ENCODE peak calls at places on chromosomes 3 and 15, in six cellular contexts. One of them, this sample, is unnamed. For H3K27me3, the result is how much of the 10 kb centered on the place peaks cover.

GRCh38 chr3:65627102-65627501 is 411.6 kb downstream of the MAGI1 start:
- DNase-seq in AG04450: no peak
- DNase-seq in fibroblast of lung: no peak
- DNase-seq in heart right ventricle: no peak
- DNase-seq in PC-9: no peak
- DNase-seq in body of pancreas: no peak
- DNase-seq in this sample: no peak

GRCh38 chr3:112973325-112974177 is 1.4 kb downstream of the CD200R1 start:
- DNase-seq in AG04450: no peak
- DNase-seq in fibroblast of lung: no peak
- DNase-seq in heart right ventricle: no peak
- DNase-seq in PC-9: no peak
- DNase-seq in body of pancreas: no peak
- DNase-seq in this sample: no peak

GRCh38 chr15:29056839-29057450 is 171.2 kb downstream of the APBA2 start:
- DNase-seq in AG04450: no peak
- DNase-seq in fibroblast of lung: no peak
- DNase-seq in heart right ventricle: no peak
- DNase-seq in PC-9: no peak
- DNase-seq in body of pancreas: no peak
- DNase-seq in this sample: no peak

GRCh38 chr15:77538011-77538410 is 94.7 kb downstream of the LINGO1 start:
- DNase-seq in AG04450: no peak
- DNase-seq in fibroblast of lung: no peak
- DNase-seq in heart right ventricle: peak
- DNase-seq in PC-9: no peak
- DNase-seq in body of pancreas: no peak
- DNase-seq in this sample: no peak

GRCh38 chr3:129184396-129184656 is 630 bp upstream of the CNBP start:
- DNase-seq in AG04450: no peak
- DNase-seq in fibroblast of lung: no peak
- DNase-seq in heart right ventricle: peak
- DNase-seq in PC-9: no peak
- DNase-seq in body of pancreas: no peak
- DNase-seq in this sample: no peak

GRCh38 chr3:107496855-107497254 is 25.9 kb upstream of the BBX start:
- DNase-seq in AG04450: no peak
- DNase-seq in fibroblast of lung: no peak
- DNase-seq in heart right ventricle: no peak
- DNase-seq in PC-9: no peak
- DNase-seq in body of pancreas: no peak
- DNase-seq in this sample: no peak

GRCh38 chr15:85789496-85789875 is 5.2 kb downstream of the KLHL25 start:
- DNase-seq in AG04450: no peak
- DNase-seq in fibroblast of lung: no peak
- DNase-seq in heart right ventricle: no peak
- DNase-seq in PC-9: no peak
- DNase-seq in body of pancreas: no peak
- DNase-seq in this sample: no peak

GRCh38 chr15:93223803-93224202 is 134.8 kb upstream of the RGMA start:
- DNase-seq in AG04450: no peak
- DNase-seq in fibroblast of lung: no peak
- DNase-seq in heart right ventricle: no peak
- DNase-seq in PC-9: no peak
- DNase-seq in body of pancreas: no peak
- DNase-seq in this sample: no peak

GRCh38 chr3:153165211-153165815 is 3.3 kb downstream of the RAP2B start:
- DNase-seq in AG04450: no peak
- DNase-seq in fibroblast of lung: peak
- DNase-seq in heart right ventricle: no peak
- DNase-seq in PC-9: no peak
- DNase-seq in body of pancreas: no peak
- DNase-seq in this sample: no peak

GRCh38 chr15:78004919-78005634 is 72.4 kb downstream of the TBC1D2B start:
- DNase-seq in AG04450: peak
- DNase-seq in fibroblast of lung: peak
- DNase-seq in heart right ventricle: peak
- DNase-seq in PC-9: no peak
- DNase-seq in body of pancreas: peak
- DNase-seq in this sample: no peak

GRCh38 chr3:58008140-58009025 is at the start of gene FLNB:
- DNase-seq in AG04450: no peak
- DNase-seq in fibroblast of lung: peak
- DNase-seq in heart right ventricle: peak
- DNase-seq in PC-9: peak
- DNase-seq in body of pancreas: peak
- DNase-seq in this sample: no peak

GRCh38 chr3:123809597-123809996 is 74.5 kb downstream of the MYLK start:
- DNase-seq in AG04450: no peak
- DNase-seq in fibroblast of lung: no peak
- DNase-seq in heart right ventricle: no peak
- DNase-seq in PC-9: no peak
- DNase-seq in body of pancreas: no peak
- DNase-seq in this sample: no peak

GRCh38 chr3:82015241-82015640 is 253.8 kb upstream of the GBE1 start:
- DNase-seq in AG04450: no peak
- DNase-seq in fibroblast of lung: no peak
- DNase-seq in heart right ventricle: no peak
- DNase-seq in PC-9: no peak
- DNase-seq in body of pancreas: no peak
- DNase-seq in this sample: no peak

GRCh38 chr15:91572110-91572509 is 281.4 kb upstream of the SLCO3A1 start:
- DNase-seq in AG04450: no peak
- DNase-seq in fibroblast of lung: peak
- DNase-seq in heart right ventricle: peak
- DNase-seq in PC-9: peak
- DNase-seq in body of pancreas: no peak
- DNase-seq in this sample: no peak

GRCh38 chr15:42138968-42139386 is 17.5 kb downstream of the PLA2G4F start:
- DNase-seq in AG04450: no peak
- DNase-seq in fibroblast of lung: no peak
- DNase-seq in heart right ventricle: no peak
- DNase-seq in PC-9: no peak
- DNase-seq in body of pancreas: no peak
- DNase-seq in this sample: no peak

GRCh38 chr3:113615976-113616375 is 80.5 kb downstream of the USF3 start:
- DNase-seq in AG04450: no peak
- DNase-seq in fibroblast of lung: peak
- DNase-seq in heart right ventricle: peak
- DNase-seq in PC-9: no peak
- DNase-seq in body of pancreas: no peak
- DNase-seq in this sample: no peak

GRCh38 chr3:169619793-169620192 is 43.7 kb downstream of the MECOM start:
- DNase-seq in AG04450: no peak
- DNase-seq in fibroblast of lung: no peak
- DNase-seq in heart right ventricle: no peak
- DNase-seq in PC-9: no peak
- DNase-seq in body of pancreas: no peak
- DNase-seq in this sample: no peak

GRCh38 chr15:50236433-50236832 is 29.1 kb downstream of the HDC start:
- DNase-seq in AG04450: no peak
- DNase-seq in fibroblast of lung: no peak
- DNase-seq in heart right ventricle: no peak
- DNase-seq in PC-9: no peak
- DNase-seq in body of pancreas: no peak
- DNase-seq in this sample: no peak

GRCh38 chr15:22262613-22263020 is 182.3 kb downstream of the OR4M2 start:
- DNase-seq in AG04450: no peak
- DNase-seq in fibroblast of lung: no peak
- DNase-seq in heart right ventricle: no peak
- DNase-seq in PC-9: no peak
- DNase-seq in body of pancreas: no peak
- DNase-seq in this sample: no peak

GRCh38 chr3:47288966-47289910 is 6.5 kb downstream of the KLHL18 start:
- DNase-seq in AG04450: no peak
- DNase-seq in fibroblast of lung: no peak
- DNase-seq in heart right ventricle: no peak
- DNase-seq in PC-9: no peak
- DNase-seq in body of pancreas: no peak
- DNase-seq in this sample: no peak

GRCh38 chr3:194659778-194660177 is 12.2 kb downstream of the LSG1 start:
- DNase-seq in AG04450: no peak
- DNase-seq in fibroblast of lung: no peak
- DNase-seq in heart right ventricle: no peak
- DNase-seq in PC-9: no peak
- DNase-seq in body of pancreas: no peak
- DNase-seq in this sample: no peak

GRCh38 chr15:31551323-31551722 is 224.7 kb downstream of the KLF13 start:
- DNase-seq in AG04450: no peak
- DNase-seq in fibroblast of lung: no peak
- DNase-seq in heart right ventricle: no peak
- DNase-seq in PC-9: no peak
- DNase-seq in body of pancreas: no peak
- DNase-seq in this sample: no peak

GRCh38 chr3:184379375-184380209 is at the start of gene CHRD:
- DNase-seq in AG04450: no peak
- DNase-seq in fibroblast of lung: no peak
- DNase-seq in heart right ventricle: no peak
- DNase-seq in PC-9: no peak
- DNase-seq in body of pancreas: no peak
- DNase-seq in this sample: no peak
- H3K27me3 ChIP-seq in AG04450: half or more
- H3K27me3 ChIP-seq in fibroblast of lung: under half
- H3K27me3 ChIP-seq in heart right ventricle: half or more
- H3K27me3 ChIP-seq in PC-9: half or more
- H3K27me3 ChIP-seq in body of pancreas: under half
- H3K27me3 ChIP-seq in this sample: under half

DNA sequence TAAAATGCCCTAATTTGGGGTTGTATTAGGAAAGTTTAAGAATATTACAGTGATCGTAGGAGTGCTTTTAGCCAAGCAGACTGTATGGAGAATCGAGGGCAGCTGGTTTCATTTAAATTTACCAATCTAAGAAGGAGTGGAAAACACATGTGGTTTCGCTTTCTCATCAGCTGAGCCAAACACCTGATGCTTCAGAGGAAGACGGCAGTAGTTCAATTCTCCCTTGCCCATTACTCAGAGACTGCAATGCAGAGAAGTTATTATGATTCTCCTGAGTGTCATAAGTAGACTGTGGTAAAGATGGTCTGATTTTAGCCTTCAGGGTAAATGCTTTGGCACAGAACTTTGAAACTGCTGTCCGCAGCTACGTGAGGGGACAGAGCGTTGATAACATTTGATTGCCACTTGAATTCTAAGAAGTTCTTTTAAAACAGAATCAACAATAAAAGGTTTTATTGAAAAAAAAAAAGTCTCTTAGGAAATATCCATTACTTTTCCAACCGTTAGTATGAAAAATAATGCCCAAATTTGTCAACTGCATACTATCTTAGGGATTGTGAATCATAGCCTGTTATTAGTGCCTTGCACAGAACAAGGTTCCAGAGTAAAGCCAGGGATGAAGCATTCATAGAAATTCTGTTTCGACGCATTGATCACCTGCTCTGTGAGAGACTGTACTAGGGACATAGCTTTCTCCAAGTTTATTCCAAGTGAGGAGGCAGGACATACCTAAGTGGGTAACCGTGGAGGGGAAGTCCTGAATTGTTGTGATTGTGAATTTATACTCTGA is 25.6 kb downstream of the LYSMD4 start:
- DNase-seq in AG04450: no peak
- DNase-seq in fibroblast of lung: peak
- DNase-seq in heart right ventricle: no peak
- DNase-seq in PC-9: no peak
- DNase-seq in body of pancreas: no peak
- DNase-seq in this sample: no peak
- H3K4me3 ChIP-seq in AG04450: no peak
- H3K4me3 ChIP-seq in fibroblast of lung: no peak
- H3K4me3 ChIP-seq in heart right ventricle: no peak
- H3K4me3 ChIP-seq in PC-9: no peak
- H3K4me3 ChIP-seq in body of pancreas: no peak
- H3K4me3 ChIP-seq in this sample: peak

GRCh38 chr3:106029941-106030619 is 161.3 kb upstream of the CBLB start:
- DNase-seq in AG04450: no peak
- DNase-seq in fibroblast of lung: no peak
- DNase-seq in heart right ventricle: no peak
- DNase-seq in PC-9: no peak
- DNase-seq in body of pancreas: no peak
- DNase-seq in this sample: no peak

GRCh38 chr3:106030620-106030945 is 161.8 kb upstream of the CBLB start:
- DNase-seq in AG04450: no peak
- DNase-seq in fibroblast of lung: peak
- DNase-seq in heart right ventricle: no peak
- DNase-seq in PC-9: peak
- DNase-seq in body of pancreas: no peak
- DNase-seq in this sample: no peak

GRCh38 chr3:106034313-106034712 is 165.5 kb upstream of the CBLB start:
- DNase-seq in AG04450: no peak
- DNase-seq in fibroblast of lung: no peak
- DNase-seq in heart right ventricle: no peak
- DNase-seq in PC-9: no peak
- DNase-seq in body of pancreas: no peak
- DNase-seq in this sample: no peak

GRCh38 chr3:106033654-106034053 is 164.8 kb upstream of the CBLB start:
- DNase-seq in AG04450: no peak
- DNase-seq in fibroblast of lung: no peak
- DNase-seq in heart right ventricle: no peak
- DNase-seq in PC-9: no peak
- DNase-seq in body of pancreas: no peak
- DNase-seq in this sample: no peak

GRCh38 chr3:106032479-106032878 is 163.7 kb upstream of the CBLB start:
- DNase-seq in AG04450: no peak
- DNase-seq in fibroblast of lung: no peak
- DNase-seq in heart right ventricle: no peak
- DNase-seq in PC-9: no peak
- DNase-seq in body of pancreas: no peak
- DNase-seq in this sample: no peak
- H3K27me3 ChIP-seq in AG04450: under half
- H3K27me3 ChIP-seq in fibroblast of lung: under half
- H3K27me3 ChIP-seq in heart right ventricle: under half
- H3K27me3 ChIP-seq in PC-9: under half
- H3K27me3 ChIP-seq in body of pancreas: under half
- H3K27me3 ChIP-seq in this sample: under half

DNA sequence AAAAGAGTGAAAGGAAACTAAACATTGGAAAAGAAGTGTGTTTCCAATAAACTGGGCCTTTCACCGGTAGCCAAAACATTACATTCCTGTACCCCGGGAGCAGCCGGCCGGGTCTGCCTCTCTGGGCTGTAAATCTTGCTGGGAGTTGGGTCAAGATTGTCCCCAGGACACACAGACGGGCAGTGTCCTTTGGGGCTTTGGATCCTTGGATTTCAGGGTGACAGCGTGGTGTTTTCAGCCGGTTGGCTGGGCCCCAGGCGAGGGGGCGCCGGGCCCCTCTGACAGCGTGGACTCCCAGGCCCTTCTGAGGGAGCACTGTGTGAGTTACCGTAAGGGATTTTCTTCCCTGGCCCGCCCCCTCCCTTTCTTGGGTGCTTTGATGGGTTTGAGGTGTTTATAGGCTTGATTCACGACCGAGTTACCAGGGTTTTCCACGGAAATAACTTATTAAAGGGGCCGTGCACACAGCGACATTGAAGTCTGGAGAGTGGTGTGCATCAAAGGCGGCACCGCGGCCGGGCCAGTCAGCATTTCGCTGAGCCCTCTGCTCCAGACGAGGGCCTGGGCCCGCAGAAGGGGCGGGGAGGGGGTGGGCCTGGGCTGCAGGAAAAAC is 27.4 kb downstream of the SMAD6 start:
- DNase-seq in AG04450: no peak
- DNase-seq in fibroblast of lung: no peak
- DNase-seq in heart right ventricle: no peak
- DNase-seq in PC-9: no peak
- DNase-seq in body of pancreas: no peak
- DNase-seq in this sample: no peak
- H3K4me3 ChIP-seq in AG04450: peak
- H3K4me3 ChIP-seq in fibroblast of lung: peak
- H3K4me3 ChIP-seq in heart right ventricle: no peak
- H3K4me3 ChIP-seq in PC-9: no peak
- H3K4me3 ChIP-seq in body of pancreas: no peak
- H3K4me3 ChIP-seq in this sample: peak